ENCODE peak calls at places on chromosomes 16 and 17, in five cellular contexts. U, D, R, Z and Y are unnamed samples. For H3K27me3, the result is how much of the 10 kb centered on the place peaks cover.

GRCh38 chr16:4936991-4937781 is at the start of gene PPL:
- DNase-seq in Z (no peak), R (peak), U (no peak), D (peak), Y (no peak)

GRCh38 chr16:71927383-71927782 is 32.1 kb downstream of the IST1 start:
- DNase-seq in Z (no peak), R (no peak), D (peak), U (peak), Y (no peak)

GRCh38 chr16:50304467-50305440 is 38.4 kb downstream of the ADCY7 start:
- DNase-seq in R (peak), U (no peak), D (no peak), Z (no peak), Y (no peak)

GRCh38 chr17:54172654-54173316 is 350.1 kb downstream of the KIF2B start:
- DNase-seq in Z (no peak), U (no peak), D (peak), R (no peak), Y (no peak)

GRCh38 chr16:18804540-18804939 is 3.2 kb upstream of the ARL6IP1 start:
- DNase-seq in D (no peak), Z (no peak), R (no peak), U (no peak), Y (no peak)

GRCh38 chr17:63774141-63774981 is at the start of gene DDX42:
- DNase-seq in D (peak), Z (peak), U (peak), R (peak), Y (peak)

GRCh38 chr17:16932611-16933010 is 39.3 kb downstream of the TNFRSF13B start:
- DNase-seq in U (no peak), D (no peak), Z (no peak), R (peak), Y (no peak)

GRCh38 chr17:77438241-77439204 is 297.8 kb downstream of the SEC14L1 start:
- DNase-seq in R (no peak), Z (no peak), U (no peak), D (no peak), Y (no peak)

GRCh38 chr16:1770328-1771071 is 843 bp downstream of the NME3 start:
- DNase-seq in R (no peak), U (no peak), D (peak), Z (no peak), Y (peak)

GRCh38 chr16:84689126-84689525 is 10.7 kb upstream of the USP10 start:
- DNase-seq in Z (no peak), U (no peak), D (no peak), R (no peak), Y (no peak)

GRCh38 chr17:80474231-80474932 is 2.0 kb downstream of the NPTX1 start:
- DNase-seq in U (no peak), R (no peak), Z (no peak), D (no peak), Y (no peak)

GRCh38 chr17:50210249-50211225 is 9.1 kb upstream of the COL1A1 start:
- DNase-seq in U (peak), D (peak), R (peak), Z (no peak), Y (no peak)

GRCh38 chr17:7340179-7340578 is 3.9 kb downstream of the ACAP1 start:
- DNase-seq in D (no peak), U (no peak), R (no peak), Z (no peak), Y (no peak)

GRCh38 chr17:31416503-31416923 is 25.0 kb downstream of the RAB11FIP4 start:
- DNase-seq in D (no peak), Z (no peak), R (no peak), U (no peak), Y (no peak)

GRCh38 chr17:45927247-45927646 is 32.9 kb downstream of the MAPT start:
- DNase-seq in U (no peak), R (no peak), D (no peak), Z (no peak), Y (no peak)

GRCh38 chr17:16927641-16928321 is 44.1 kb downstream of the TNFRSF13B start:
- DNase-seq in R (peak), U (no peak), D (no peak), Z (no peak), Y (no peak)

GRCh38 chr16:75801307-75801706 is 75.0 kb upstream of the CPHXL start:
- DNase-seq in D (no peak), U (no peak), R (no peak), Z (no peak), Y (no peak)

GRCh38 chr17:3754458-3755334 is 31.0 kb downstream of the HASPIN start:
- DNase-seq in Z (peak), U (no peak), R (peak), D (peak), Y (peak)

GRCh38 chr16:58399718-58400633 is 7.7 kb downstream of the GINS3 start:
- DNase-seq in R (no peak), U (no peak), D (no peak), Z (no peak), Y (no peak)

GRCh38 chr16:88686062-88686438 is 257 bp downstream of the SNAI3 start:
- DNase-seq in Z (no peak), D (no peak), U (no peak), R (peak), Y (peak)

GRCh38 chr16:181668-182021 is 1.4 kb downstream of the HBQ1 start:
- DNase-seq in Z (no peak), R (no peak), U (no peak), D (no peak), Y (no peak)

GRCh38 chr17:9971991-9972390 is 66.9 kb upstream of the RCVRN start:
- DNase-seq in Z (no peak), U (no peak), D (no peak), R (no peak), Y (no peak)

GRCh38 chr16:70552675-70553074 is 29.1 kb downstream of the SF3B3 start:
- DNase-seq in D (no peak), R (no peak), U (no peak), Z (no peak), Y (no peak)

GRCh38 chr17:8857919-8858318 is 9.6 kb downstream of the PIK3R6 start:
- DNase-seq in D (no peak), U (no peak), R (no peak), Z (no peak), Y (no peak)

GRCh38 chr17:34673516-34673915 is 94.1 kb downstream of the TMEM132E start:
- DNase-seq in D (no peak), U (no peak), R (no peak), Z (no peak), Y (no peak)

GRCh38 chr16:19011169-19011731 is 27.5 kb downstream of the TMC7 start:
- DNase-seq in U (no peak), R (no peak), Z (no peak), D (no peak), Y (no peak)

GRCh38 chr17:13362341-13363122 is 239.2 kb downstream of the HS3ST3A1 start:
- DNase-seq in Z (no peak), U (no peak), R (no peak), D (no peak), Y (no peak)

GRCh38 chr17:2814499-2815341 is 18.5 kb downstream of the RAP1GAP2 start:
- DNase-seq in Z (peak), D (no peak), R (peak), U (no peak), Y (peak)

GRCh38 chr16:2035431-2036199 is 8.9 kb downstream of the NHERF2 start:
- DNase-seq in U (peak), R (peak), D (no peak), Z (no peak), Y (no peak)

GRCh38 chr17:78113804-78114785 is 14.5 kb downstream of the TMC6 start:
- DNase-seq in D (no peak), R (peak), Z (no peak), U (no peak), Y (no peak)

GRCh38 chr17:38724337-38724988 is 5.7 kb upstream of the CISD3 start:
- DNase-seq in U (no peak), Z (no peak), D (peak), R (no peak), Y (no peak)

GRCh38 chr17:64627797-64628196 is 34.3 kb downstream of the SMURF2 start:
- DNase-seq in Z (no peak), D (no peak), R (no peak), U (no peak), Y (no peak)

GRCh38 chr17:1639549-1639948 is 6.0 kb downstream of the SCARF1 start:
- DNase-seq in U (no peak), D (no peak), R (peak), Z (no peak), Y (no peak)

GRCh38 chr16:80751167-80751566 is 53.2 kb downstream of the CDYL2 start:
- DNase-seq in D (no peak), U (no peak), R (no peak), Z (no peak), Y (no peak)

GRCh38 chr16:35552763-35553162 is 2093.4 kb downstream of the TP53TG3F start:
- DNase-seq in R (no peak), D (no peak), U (no peak), Z (no peak), Y (no peak)

GRCh38 chr17:79183221-79184158 is 108.9 kb downstream of the ENGASE start:
- DNase-seq in U (no peak), D (no peak), Z (no peak), R (peak), Y (no peak)

GRCh38 chr17:81061027-81061426 is 26.1 kb downstream of the BAIAP2 start:
- DNase-seq in Z (no peak), R (no peak), D (no peak), U (no peak), Y (no peak)

GRCh38 chr17:44390250-44390649 is 801 bp upstream of the ITGA2B start:
- DNase-seq in Z (no peak), D (no peak), R (no peak), U (no peak), Y (no peak)

GRCh38 chr17:61450641-61451537 is 1.3 kb upstream of the TBX4 start:
- DNase-seq in R (no peak), U (no peak), D (no peak), Z (no peak), Y (no peak)

GRCh38 chr16:54935411-54936085 is 4.9 kb downstream of the IRX5 start:
- DNase-seq in R (no peak), Z (no peak), U (no peak), D (no peak), Y (no peak)
- H3K27me3 ChIP-seq in R (half or more), Z (under half), U (under half), D (half or more), Y (half or more)

DNA sequence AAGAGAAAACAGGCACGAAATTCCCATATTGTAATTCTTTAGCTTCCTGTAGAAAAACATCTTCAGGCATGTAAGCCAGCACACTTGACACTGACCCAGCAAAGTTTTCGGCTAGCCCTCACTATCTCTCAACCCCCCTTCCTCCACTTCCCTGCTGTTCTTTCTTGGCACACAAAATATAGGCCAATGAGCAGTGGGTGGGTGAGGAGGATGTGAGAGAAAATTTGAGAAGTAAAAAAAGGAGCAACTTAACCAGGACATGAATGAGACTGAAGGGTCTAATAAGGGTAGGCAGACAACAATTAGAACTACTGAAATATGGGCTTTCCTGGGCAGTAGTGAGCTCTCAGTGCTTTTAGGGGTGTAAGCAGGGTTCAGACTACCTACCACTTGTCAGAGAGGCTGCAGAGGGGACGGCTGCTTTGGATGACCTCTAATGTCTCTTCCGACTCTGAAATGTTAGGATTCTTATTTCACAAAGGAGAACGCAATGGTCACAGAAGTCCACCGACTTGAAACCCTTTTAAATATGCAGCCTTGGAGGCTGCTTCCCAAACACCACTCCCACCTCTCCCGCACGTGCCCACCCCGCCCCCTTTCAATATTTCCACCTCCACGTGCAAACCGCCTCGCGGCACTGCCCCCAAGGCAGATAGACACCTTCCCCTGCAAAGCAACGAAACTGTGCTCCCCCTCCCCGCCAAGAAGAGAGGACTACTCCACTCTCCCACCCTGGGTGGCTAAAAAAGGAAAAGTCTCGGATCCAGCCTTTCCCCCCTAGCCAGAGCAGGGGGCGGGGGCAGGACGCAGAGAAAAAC is 884 bp downstream of the MBTD1 start:
- DNase-seq in U (no peak), D (peak), R (no peak), Z (no peak), Y (no peak)
- H3K27ac ChIP-seq in U (no peak), D (peak), R (peak), Z (peak), Y (peak)

DNA sequence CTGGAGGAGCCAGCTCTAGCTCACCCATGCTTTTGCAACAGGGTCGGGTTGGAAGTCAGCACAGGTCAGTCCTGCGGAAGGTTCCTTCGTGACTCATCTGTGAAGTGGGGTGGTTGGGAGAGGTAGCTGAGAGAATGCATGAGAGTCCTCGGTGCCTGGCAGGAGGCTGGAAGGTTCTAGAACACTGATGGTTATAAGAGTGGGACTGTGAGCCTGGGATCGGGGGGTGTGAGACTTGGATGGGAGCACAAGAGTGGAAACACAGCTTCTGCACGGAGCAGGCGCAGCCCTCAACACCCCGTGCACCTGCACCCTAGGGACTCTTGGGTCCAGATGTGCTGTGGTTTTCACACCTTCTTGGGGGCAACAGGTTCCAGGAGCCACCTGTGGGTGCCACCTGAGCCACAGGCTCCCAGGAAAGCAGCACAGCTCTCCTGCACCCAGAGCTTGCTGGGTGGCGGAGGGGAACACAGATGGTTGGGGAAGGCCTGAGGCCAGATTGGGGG is 48.9 kb downstream of the IL21R start:
- DNase-seq in U (no peak), D (no peak), R (no peak), Z (no peak), Y (peak)
- H3K27me3 ChIP-seq in U (under half), D (under half), R (under half), Z (under half), Y (under half)

GRCh38 chr17:57651451-57651850 is 93.6 kb downstream of the CCDC182 start:
- DNase-seq in D (peak), R (no peak), Z (no peak), U (no peak), Y (no peak)
- H3K27ac ChIP-seq in D (peak), R (no peak), Z (no peak), U (no peak), Y (no peak)

GRCh38 chr17:74550602-74551001 is 4.7 kb upstream of the CD300C start:
- DNase-seq in R (no peak), Z (no peak), U (no peak), D (no peak), Y (no peak)
- H3K27me3 ChIP-seq in R (under half), Z (under half), U (under half), D (under half), Y (under half)

DNA sequence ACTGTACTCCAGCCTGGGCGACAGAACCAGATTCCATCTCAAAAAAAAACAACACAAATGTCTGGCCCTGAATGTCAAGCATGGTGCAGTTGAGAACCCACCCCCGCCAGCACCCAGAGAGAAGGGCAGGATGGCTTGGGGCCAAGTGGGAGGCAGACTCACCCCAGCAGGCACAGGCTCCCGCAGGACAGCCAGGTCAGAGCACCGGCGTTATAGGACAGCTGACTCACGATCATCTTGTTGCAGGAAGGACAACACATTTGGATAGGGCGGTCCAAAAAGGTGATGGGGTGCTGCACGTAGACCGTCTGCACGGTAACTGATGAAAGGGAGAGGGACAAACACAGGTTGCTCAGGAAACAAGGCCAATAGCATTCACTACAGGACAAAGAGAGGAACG is 33.3 kb downstream of the LITAF start:
- DNase-seq in D (no peak), U (no peak), R (no peak), Z (no peak), Y (no peak)
- H3K27ac ChIP-seq in D (peak), U (no peak), R (no peak), Z (no peak), Y (no peak)

GRCh38 chr16:86031141-86031678 is 132.2 kb downstream of the IRF8 start:
- DNase-seq in Z (no peak), R (no peak), U (no peak), D (no peak), Y (no peak)
- H3K27me3 ChIP-seq in Z (under half), R (under half), U (under half), D (under half), Y (under half)